ENCODE peak calls at places on chromosomes 12 and 14, in six cellular contexts. W is heart left ventricle; V is CD8-positive, alpha-beta T cell; J is cardiac muscle cell; P is cardiac fibroblast; H is fibroblast of the aortic adventitia. M is an unnamed sample.

GRCh38 chr14:104355949-104356737 is 217.8 kb downstream of the KIF26A start:
- DNase-seq in W (no peak), V (no peak), J (no peak), P (no peak), H (no peak), M (no peak)

GRCh38 chr12:30152705-30153104 is 369.0 kb upstream of the TMTC1 start:
- DNase-seq in W (no peak), V (no peak), J (no peak), P (no peak), H (no peak), M (no peak)

GRCh38 chr12:6288235-6288634 is 22.2 kb upstream of the PLEKHG6 start:
- DNase-seq in W (no peak), V (no peak), J (no peak), P (no peak), H (peak; percentile 59), M (no peak)

GRCh38 chr12:78328524-78328923 is 497.8 kb downstream of the NAV3 start:
- DNase-seq in W (no peak), V (no peak), J (no peak), P (no peak), H (no peak), M (no peak)

GRCh38 chr14:72451081-72451972 is 442.6 kb downstream of the DPF3 start:
- DNase-seq in W (no peak), V (no peak), J (no peak), P (no peak), H (no peak), M (peak; percentile 95)

GRCh38 chr14:95077380-95077779 is 79.9 kb downstream of the DICER1 start:
- DNase-seq in W (no peak), V (no peak), J (no peak), P (no peak), H (no peak), M (no peak)

GRCh38 chr14:101459392-101459900 is 101.8 kb upstream of the DIO3 start:
- DNase-seq in W (no peak), V (no peak), J (no peak), P (no peak), H (no peak), M (no peak)

GRCh38 chr12:39230086-39230485 is 212.8 kb downstream of the KIF21A start:
- DNase-seq in W (no peak), V (no peak), J (no peak), P (peak; percentile 7), H (no peak), M (peak; percentile 34)

GRCh38 chr12:27343255-27344000 is 10.8 kb downstream of the BMAL2 start:
- DNase-seq in W (no peak), V (no peak), J (no peak), P (peak; percentile 81), H (peak; percentile 92), M (no peak)

GRCh38 chr14:103126873-103127304 is 3.6 kb downstream of the TNFAIP2 start:
- DNase-seq in W (peak; percentile 73), V (no peak), J (peak; percentile 91), P (peak; percentile 27), H (no peak), M (peak; percentile 45)

GRCh38 chr14:36451346-36452065 is 68.5 kb downstream of the NKX2-1 start:
- DNase-seq in W (no peak), V (no peak), J (peak; percentile 51), P (no peak), H (no peak), M (no peak)

GRCh38 chr14:99247772-99248171 is 24.2 kb downstream of the BCL11B start:
- DNase-seq in W (no peak), V (no peak), J (no peak), P (no peak), H (no peak), M (no peak)

GRCh38 chr14:99247091-99247729 is 24.8 kb downstream of the BCL11B start:
- DNase-seq in W (no peak), V (no peak), J (no peak), P (no peak), H (no peak), M (no peak)

GRCh38 chr14:99245541-99246511 is 26.2 kb downstream of the BCL11B start:
- DNase-seq in W (no peak), V (no peak), J (peak; percentile 81), P (no peak), H (no peak), M (no peak)

GRCh38 chr14:99244960-99245340 is 27.0 kb downstream of the BCL11B start:
- DNase-seq in W (no peak), V (no peak), J (no peak), P (no peak), H (no peak), M (no peak)

DNA sequence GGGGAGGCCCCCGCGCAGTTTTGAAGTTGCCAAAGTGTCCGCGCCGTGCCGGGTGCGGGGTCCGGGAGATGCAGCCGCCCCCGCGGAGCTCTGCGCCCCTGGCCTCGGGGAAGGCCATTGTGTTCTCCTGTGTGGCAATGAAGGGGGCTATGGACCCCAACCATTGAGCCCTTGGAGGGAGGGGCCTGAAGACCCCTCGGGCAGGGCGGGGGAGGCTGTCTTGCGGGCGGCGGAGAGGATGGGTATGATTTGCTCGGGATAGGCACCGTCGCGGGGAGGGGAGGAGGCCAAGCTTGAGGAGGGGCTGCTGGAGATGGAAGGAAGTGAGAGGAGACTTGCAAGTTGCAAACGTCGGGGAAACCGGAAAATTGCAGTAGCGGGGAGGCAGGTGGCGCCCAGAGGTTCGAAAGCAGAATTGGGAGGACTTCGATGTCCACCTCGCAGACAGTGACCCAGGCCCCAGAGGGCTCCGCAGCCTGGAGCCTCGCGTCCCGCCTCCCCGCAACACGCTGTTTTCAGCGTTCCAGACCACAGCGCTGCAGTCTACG is 25.4 kb downstream of the BCL11B start:
- DNase-seq in W (no peak), V (no peak), J (no peak), P (no peak), H (no peak), M (no peak)
- H3K4me3 ChIP-seq in W (peak overlapping the region; percentile 6), V (peak overlapping the region; percentile 38), J (peak overlapping the region; percentile 33), P (no peak overlapping the region), H (no peak overlapping the region), M (peak overlapping the region; percentile 5)

GRCh38 chr14:65291561-65291960 is 121.0 kb upstream of the FUT8 start:
- DNase-seq in W (no peak), V (no peak), J (no peak), P (no peak), H (no peak), M (no peak)

GRCh38 chr14:65290830-65291229 is 121.7 kb upstream of the FUT8 start:
- DNase-seq in W (no peak), V (no peak), J (no peak), P (peak; percentile 77), H (peak; percentile 93), M (peak; percentile 13)

GRCh38 chr14:65286443-65286842 is 126.1 kb upstream of the FUT8 start:
- DNase-seq in W (no peak), V (no peak), J (no peak), P (peak; percentile 39), H (no peak), M (peak; percentile 13)

GRCh38 chr14:65282909-65283253 is 129.6 kb upstream of the FUT8 start:
- DNase-seq in W (no peak), V (no peak), J (no peak), P (no peak), H (no peak), M (no peak)

GRCh38 chr14:65287264-65288131 is 125.0 kb upstream of the FUT8 start:
- DNase-seq in W (no peak), V (no peak), J (no peak), P (no peak), H (no peak), M (no peak)
- TF ChIP-seq CTCF in W (no peak), V (no peak), J (no peak), P (no peak), H (no peak), M (no peak)

DNA sequence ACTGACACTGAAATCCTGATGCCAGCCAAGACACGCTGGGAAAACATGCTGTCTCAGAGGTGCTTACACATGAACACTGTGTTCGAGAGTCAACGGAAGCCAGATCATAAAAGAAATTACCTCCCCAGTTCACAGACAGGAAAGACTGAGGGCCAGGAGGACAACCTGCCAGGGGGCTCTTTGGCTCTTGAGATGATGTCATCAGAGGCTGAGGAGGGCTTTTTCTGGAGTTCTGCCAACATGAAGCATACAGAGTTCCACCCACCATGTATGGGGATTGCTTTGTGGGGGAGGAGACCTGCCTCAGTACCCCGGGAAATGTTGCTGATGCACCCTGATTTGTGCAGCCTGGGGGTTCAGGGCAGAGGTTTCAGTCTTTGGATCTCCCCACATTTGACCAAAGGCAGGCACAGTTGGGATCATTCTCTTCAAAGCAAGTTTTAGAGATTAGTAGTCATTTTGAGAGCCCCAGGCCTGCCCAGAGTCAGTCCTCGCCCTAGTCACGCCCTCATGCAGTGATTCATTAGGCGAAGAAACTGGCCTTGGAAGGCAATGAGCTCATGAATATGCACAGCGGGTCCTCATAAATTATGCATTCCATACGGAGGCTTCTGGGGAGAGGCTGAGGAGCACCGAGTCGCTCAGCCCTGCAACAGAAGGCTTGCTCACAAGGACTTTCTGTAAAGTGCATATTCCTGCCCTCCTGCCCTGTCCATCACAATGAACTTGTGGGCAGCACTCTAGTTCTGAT is 34.9 kb upstream of the EML1 start:
- DNase-seq in W (no peak), V (no peak), J (no peak), P (peak; percentile 67), H (peak; percentile 85), M (peak; percentile 96)
- H3K4me3 ChIP-seq in W (no peak overlapping the region), V (no peak overlapping the region), J (no peak overlapping the region), P (no peak overlapping the region), H (no peak overlapping the region), M (no peak overlapping the region)

GRCh38 chr14:75672588-75673192 is 11.6 kb downstream of the TTLL5 start:
- DNase-seq in W (no peak), V (no peak), J (no peak), P (no peak), H (no peak), M (no peak)

GRCh38 chr14:75673345-75673744 is 12.3 kb downstream of the TTLL5 start:
- DNase-seq in W (no peak), V (no peak), J (no peak), P (no peak), H (no peak), M (no peak)

GRCh38 chr14:75675265-75675960 is 14.4 kb downstream of the TTLL5 start:
- DNase-seq in W (no peak), V (no peak), J (peak; percentile 50), P (no peak), H (no peak), M (no peak)
- TF ChIP-seq CTCF in W (no peak), V (no peak), J (peak; percentile 14), P (no peak), H (no peak), M (peak; percentile 26)

GRCh38 chr12:47772094-47772660 is 861 bp upstream of the SLC48A1 start:
- DNase-seq in W (no peak), V (no peak), J (no peak), P (no peak), H (no peak), M (no peak)
- H3K4me3 ChIP-seq in W (peak overlapping the region; percentile 98), V (no peak overlapping the region), J (no peak overlapping the region), P (no peak overlapping the region), H (no peak overlapping the region), M (no peak overlapping the region)

DNA sequence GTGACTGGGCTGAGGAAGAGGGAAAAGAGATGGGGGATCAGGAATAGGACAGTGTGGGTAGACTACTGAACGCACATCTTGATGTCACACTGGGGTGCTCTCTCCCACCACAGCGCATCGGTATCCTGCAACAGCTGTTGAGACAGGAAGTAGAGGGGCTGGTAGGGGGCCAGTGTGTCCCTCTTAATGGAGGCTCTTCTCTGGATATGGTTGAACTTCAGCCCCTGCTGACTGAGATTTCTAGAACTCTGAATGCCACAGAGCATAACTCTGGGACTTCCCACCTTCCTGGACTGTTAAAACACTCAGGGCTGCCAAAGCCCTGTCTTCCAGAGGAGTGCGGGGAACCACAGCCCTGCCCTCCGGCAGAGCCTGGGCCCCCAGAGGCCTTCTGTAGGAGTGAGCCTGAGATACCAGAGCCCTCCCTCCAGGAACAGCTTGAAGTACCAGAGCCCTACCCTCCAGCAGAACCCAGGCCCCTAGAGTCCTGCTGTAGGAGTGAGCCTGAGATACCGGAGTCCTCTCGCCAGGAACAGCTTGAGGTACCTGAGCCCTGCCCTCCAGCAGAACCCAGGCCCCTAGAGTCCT is 6.9 kb downstream of the C1QL4 start:
- DNase-seq in W (no peak), V (no peak), J (no peak), P (no peak), H (no peak), M (no peak)
- TF ChIP-seq CTCF in W (no peak), V (no peak), J (no peak), P (no peak), H (no peak), M (no peak)

M was measured in A673.